ENCODE peak calls at places on chromosomes 13 and 19, in five cellular contexts. X is NCI-H2107; D is stimulated activated CD4-positive, alpha-beta T cell treated with anti-CD3 and anti-CD28 coated beads, Interleukin-1b, Interleukin-23, amount 100 ng/mL, for 1 hour; T is thoracic aorta; B is nephron progenitor cell. R is an unnamed sample.
A peak's percentile ranks its signal among the peaks of the same experiment; 100 is the strongest.

GRCh38 chr13:32164622-32165268 is 133.2 kb downstream of the FRY start:
- DNase-seq in X (peak; percentile 6), T (no peak), D (no peak), B (peak; percentile 42), R (peak; percentile 81)

GRCh38 chr19:912181-913079 is 589 bp downstream of the R3HDM4 start:
- DNase-seq in B (no peak), T (no peak), D (no peak), X (no peak), R (no peak)

GRCh38 chr13:33746867-33747266 is 71.1 kb upstream of the RFC3 start:
- DNase-seq in D (no peak), B (no peak), T (no peak), X (no peak), R (no peak)

GRCh38 chr19:39919976-39920375 is 14.5 kb downstream of the FCGBP start:
- DNase-seq in D (no peak), B (no peak), X (no peak), T (no peak), R (no peak)

GRCh38 chr19:1108291-1109031 is 4.7 kb downstream of the GPX4 start:
- DNase-seq in X (no peak), B (no peak), T (no peak), D (no peak), R (no peak)

GRCh38 chr19:4966591-4966990 is 2.3 kb upstream of the KDM4B start:
- DNase-seq in T (no peak), D (no peak), B (no peak), X (no peak), R (no peak)

GRCh38 chr13:99956473-99957349 is 14.9 kb downstream of the ZIC5 start:
- DNase-seq in X (no peak), D (no peak), B (peak; percentile 44), T (no peak), R (peak; percentile 77)

GRCh38 chr13:83498486-83499190 is 383.6 kb downstream of the SLITRK1 start:
- DNase-seq in T (no peak), D (no peak), X (no peak), B (no peak), R (no peak)

GRCh38 chr19:55156202-55157063 is 1.1 kb downstream of the TNNI3 start:
- DNase-seq in T (no peak), D (no peak), X (peak; percentile 19), B (peak; percentile 93), R (peak; percentile 97)

GRCh38 chr13:104841110-104841509 is 1694.4 kb downstream of the EFNB2 start:
- DNase-seq in T (no peak), X (no peak), D (no peak), B (no peak), R (no peak)

GRCh38 chr13:50871405-50871804 is 27.9 kb upstream of the DLEU7 start:
- DNase-seq in B (no peak), D (no peak), X (no peak), T (no peak), R (no peak)

GRCh38 chr13:33402975-33403374 is 117.4 kb upstream of the STARD13 start:
- DNase-seq in X (no peak), T (no peak), D (no peak), B (no peak), R (no peak)

GRCh38 chr13:30396434-30397075 is 25.7 kb upstream of the UBE2L5 start:
- DNase-seq in T (no peak), X (no peak), B (no peak), D (no peak), R (no peak)

GRCh38 chr19:13597625-13598024 is 91.3 kb upstream of the CACNA1A start:
- DNase-seq in D (no peak), B (peak; percentile 53), T (no peak), X (peak; percentile 50), R (peak; percentile 79)

GRCh38 chr13:32537580-32538233 is 888 bp downstream of the N4BP2L2 start:
- DNase-seq in D (no peak), T (no peak), B (peak; percentile 37), X (no peak), R (no peak)

GRCh38 chr13:101121608-101122007 is 294.7 kb downstream of the NALCN start:
- DNase-seq in T (no peak), D (no peak), B (no peak), X (no peak), R (peak; percentile 24)

GRCh38 chr13:102812616-102813287 is 13.8 kb downstream of the BIVM start:
- DNase-seq in T (no peak), B (no peak), X (no peak), D (no peak), R (peak; percentile 8)

GRCh38 chr13:112448621-112449544 is 72.7 kb downstream of the SPACA7 start:
- DNase-seq in D (no peak), X (no peak), T (no peak), B (no peak), R (no peak)

GRCh38 chr19:2219726-2220125 is 16.4 kb downstream of the PLEKHJ1 start:
- DNase-seq in D (no peak), X (no peak), T (no peak), B (no peak), R (no peak)

GRCh38 chr13:114315074-114315785 is 927 bp downstream of the CHAMP1 start:
- DNase-seq in T (no peak), B (no peak), X (no peak), D (no peak), R (no peak)

GRCh38 chr19:6065685-6066365 is 44.5 kb downstream of the RFX2 start:
- DNase-seq in B (peak; percentile 33), X (no peak), T (no peak), D (peak; percentile 17), R (no peak)

GRCh38 chr19:4503224-4504170 is 14.8 kb downstream of the PLIN4 start:
- DNase-seq in X (no peak), D (no peak), T (no peak), B (no peak), R (peak; percentile 45)

GRCh38 chr13:97498419-97498818 is 64.5 kb downstream of the RAP2A start:
- DNase-seq in D (no peak), T (no peak), B (no peak), X (no peak), R (no peak)

GRCh38 chr19:48351341-48351752 is 12.4 kb downstream of the TMEM143 start:
- DNase-seq in T (no peak), X (no peak), B (peak; percentile 81), D (peak; percentile 57), R (peak; percentile 81)

GRCh38 chr13:106612688-106613087 is 44.8 kb upstream of the ARGLU1 start:
- DNase-seq in T (no peak), X (no peak), B (no peak), D (no peak), R (no peak)

GRCh38 chr13:113915012-113915763 is 51.3 kb upstream of the GAS6 start:
- DNase-seq in X (no peak), B (no peak), D (no peak), T (no peak), R (no peak)

GRCh38 chr19:50425581-50425980 is 6.8 kb downstream of the SPIB start:
- DNase-seq in B (no peak), T (no peak), D (no peak), X (no peak), R (no peak)

R was measured in neural progenitor cell.